ENCODE peak calls at places on chromosomes 16 and 17, in six cellular contexts. C is K562, O is H1, W is HepG2, N is GM12891, X is GM12878. Y is an unnamed sample.

GRCh38 chr17:8056232-8056975 is 17.5 kb downstream of the ALOX15B start:
- DNase-seq in C (no peak), O (no peak), W (peak), N (no peak), X (peak), Y (no peak)

GRCh38 chr16:3965306-3965705 is 84.8 kb upstream of the CREBBP start:
- DNase-seq in C (no peak), O (no peak), W (no peak), N (no peak), X (no peak), Y (no peak)

GRCh38 chr17:82205720-82206508 is 6.7 kb downstream of the CCDC57 start:
- DNase-seq in C (peak), O (peak), W (peak), N (peak), X (no peak), Y (peak)

GRCh38 chr17:47934856-47935255 is 6.5 kb upstream of the PNPO start:
- DNase-seq in C (no peak), O (no peak), W (no peak), N (no peak), X (no peak), Y (no peak)

GRCh38 chr17:1008008-1008761 is 11.3 kb downstream of the TIMM22 start:
- DNase-seq in C (no peak), O (no peak), W (no peak), N (no peak), X (no peak), Y (no peak)

GRCh38 chr17:57442914-57443571 is 186.7 kb downstream of the MSI2 start:
- DNase-seq in C (no peak), O (no peak), W (no peak), N (no peak), X (no peak), Y (no peak)

GRCh38 chr16:79334127-79334526 is 266.4 kb downstream of the MAF start:
- DNase-seq in C (peak), O (peak), W (peak), N (no peak), X (no peak), Y (no peak)

GRCh38 chr17:2103456-2103855 is 48.6 kb downstream of the HIC1 start:
- DNase-seq in C (no peak), O (no peak), W (no peak), N (no peak), X (no peak), Y (no peak)

GRCh38 chr16:83720981-83721380 is 86.8 kb upstream of the HSBP1 start:
- DNase-seq in C (no peak), O (no peak), W (no peak), N (no peak), X (no peak), Y (no peak)

GRCh38 chr16:83720213-83720612 is 87.6 kb upstream of the HSBP1 start:
- DNase-seq in C (no peak), O (no peak), W (no peak), N (no peak), X (no peak), Y (no peak)

GRCh38 chr16:83717308-83717707 is 90.5 kb upstream of the HSBP1 start:
- DNase-seq in C (peak), O (peak), W (no peak), N (no peak), X (no peak), Y (no peak)

GRCh38 chr16:83715217-83715920 is 92.4 kb upstream of the HSBP1 start:
- DNase-seq in C (no peak), O (no peak), W (no peak), N (no peak), X (no peak), Y (no peak)

GRCh38 chr16:83717814-83718213 is 90.0 kb upstream of the HSBP1 start:
- DNase-seq in C (no peak), O (no peak), W (no peak), N (no peak), X (no peak), Y (no peak)
- TF ChIP-seq TAF1 in C (no peak), O (no peak), W (no peak), N (no peak), X (no peak), Y (no peak)

GRCh38 chr16:2082171-2082982 is 34.6 kb downstream of the TSC2 start:
- DNase-seq in C (no peak), O (no peak), W (no peak), N (no peak), X (no peak), Y (no peak)
- TF ChIP-seq POLR2A in C (no peak), O (no peak), W (no peak), N (no peak), X (no peak), Y (no peak)

DNA sequence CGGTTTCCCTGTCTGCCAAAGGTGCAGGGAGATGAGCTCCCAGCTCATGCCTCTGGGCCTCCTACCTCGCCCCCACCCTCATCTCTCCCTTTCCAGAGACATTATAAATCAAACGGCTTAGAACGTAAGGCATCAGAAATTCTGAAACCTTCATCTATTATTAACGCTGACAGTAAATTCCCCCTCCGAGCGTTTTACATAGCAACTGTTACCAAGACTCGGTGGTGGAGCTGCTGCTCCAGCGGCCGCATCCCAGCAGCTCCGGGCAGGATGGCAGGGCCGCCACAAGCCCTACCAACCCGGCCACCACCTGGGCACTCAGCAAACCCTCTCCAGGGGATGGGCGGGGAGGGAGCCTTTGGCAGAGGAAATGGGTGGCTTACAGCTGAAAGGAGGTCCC is 76.7 kb downstream of the RAI1 start:
- DNase-seq in C (no peak), O (no peak), W (no peak), N (no peak), X (no peak), Y (no peak)
- TF ChIP-seq TAF1 in C (no peak), O (no peak), W (no peak), N (no peak), X (no peak), Y (no peak)

GRCh38 chr17:38751803-38752118 is 780 bp upstream of the PSMB3 start:
- DNase-seq in C (peak), O (peak), W (peak), N (no peak), X (peak), Y (no peak)
- TF ChIP-seq POLR2A in C (peak), O (peak), W (peak), N (no peak), X (no peak), Y (peak)

DNA sequence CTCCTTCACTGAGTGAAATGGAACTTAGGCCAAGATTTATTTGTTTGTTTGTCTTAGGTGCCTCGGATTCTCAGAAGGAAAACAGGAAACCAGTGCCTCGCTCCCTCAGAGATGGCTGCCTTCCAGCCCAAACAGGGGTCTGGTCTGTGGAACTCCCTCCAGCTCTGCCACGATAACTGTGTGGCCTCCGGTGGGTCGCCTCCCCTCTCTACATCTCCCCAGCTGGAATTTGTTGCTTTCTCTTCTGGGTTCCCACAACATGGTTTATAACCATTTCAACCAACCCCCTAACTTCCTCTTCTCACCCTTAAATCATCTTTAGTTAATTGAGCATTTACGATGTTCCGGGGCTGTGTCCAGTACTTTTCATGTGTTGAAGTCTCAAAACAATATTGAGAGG is 30.9 kb upstream of the PLLP start:
- DNase-seq in C (no peak), O (peak), W (no peak), N (no peak), X (no peak), Y (no peak)
- TF ChIP-seq TAF1 in C (no peak), O (no peak), W (no peak), N (no peak), X (no peak), Y (no peak)

GRCh38 chr17:29469251-29469650 is 79.1 kb downstream of the TAOK1 start:
- DNase-seq in C (no peak), O (no peak), W (no peak), N (no peak), X (no peak), Y (no peak)
- TF ChIP-seq POLR2A in C (no peak), O (no peak), W (no peak), N (no peak), X (no peak), Y (no peak)

GRCh38 chr17:76121932-76122383 is 18.4 kb upstream of the EXOC7 start:
- DNase-seq in C (no peak), O (peak), W (no peak), N (no peak), X (no peak), Y (no peak)
- TF ChIP-seq TAF1 in C (no peak), O (no peak), W (no peak), N (no peak), X (no peak), Y (no peak)